ENCODE peak calls at places on chromosomes 4 and X, in five cellular contexts. One of them, this sample, is unnamed.

GRCh38 chr4:159503243-159503642 is 400.4 kb downstream of the RAPGEF2 start:
- DNase-seq in H1: no peak
- DNase-seq in K562: no peak
- DNase-seq in GM12892: no peak
- DNase-seq in HepG2: no peak
- DNase-seq in this sample: no peak

GRCh38 chr4:86664959-86665358 is 70.8 kb downstream of the PTPN13 start:
- DNase-seq in H1: no peak
- DNase-seq in K562: no peak
- DNase-seq in GM12892: no peak
- DNase-seq in HepG2: no peak
- DNase-seq in this sample: no peak

GRCh38 chr4:76894537-76894936 is 3.4 kb downstream of the SOWAHB start:
- DNase-seq in H1: no peak
- DNase-seq in K562: no peak
- DNase-seq in GM12892: no peak
- DNase-seq in HepG2: no peak
- DNase-seq in this sample: no peak

GRCh38 chr4:89055157-89056080 is 1.6 kb downstream of the FAM13A start:
- DNase-seq in H1: no peak
- DNase-seq in K562: no peak
- DNase-seq in GM12892: no peak
- DNase-seq in HepG2: no peak
- DNase-seq in this sample: no peak

GRCh38 chrX:150508461-150509367 is 59.7 kb upstream of the MTM1 start:
- DNase-seq in H1: no peak
- DNase-seq in K562: no peak
- DNase-seq in GM12892: no peak
- DNase-seq in HepG2: no peak
- DNase-seq in this sample: no peak

GRCh38 chr4:123396294-123397275 is at the start of gene SPRY1:
- DNase-seq in H1: peak
- DNase-seq in K562: peak
- DNase-seq in GM12892: peak
- DNase-seq in HepG2: peak
- DNase-seq in this sample: no peak

GRCh38 chr4:88743696-88744095 is 46.1 kb upstream of the NAP1L5 start:
- DNase-seq in H1: no peak
- DNase-seq in K562: no peak
- DNase-seq in GM12892: no peak
- DNase-seq in HepG2: no peak
- DNase-seq in this sample: no peak

GRCh38 chr4:48268956-48269860 is at the start of gene TEC:
- DNase-seq in H1: peak
- DNase-seq in K562: peak
- DNase-seq in GM12892: no peak
- DNase-seq in HepG2: no peak
- DNase-seq in this sample: peak

GRCh38 chr4:104531390-104531789 is 36.7 kb upstream of the CXXC4 start:
- DNase-seq in H1: no peak
- DNase-seq in K562: no peak
- DNase-seq in GM12892: no peak
- DNase-seq in HepG2: no peak
- DNase-seq in this sample: no peak

GRCh38 chrX:68693481-68694410 is 46.3 kb downstream of the STARD8 start:
- DNase-seq in H1: peak
- DNase-seq in K562: peak
- DNase-seq in GM12892: no peak
- DNase-seq in HepG2: no peak
- DNase-seq in this sample: no peak

GRCh38 chrX:120446503-120446902 is 22.6 kb downstream of the LAMP2 start:
- DNase-seq in H1: no peak
- DNase-seq in K562: no peak
- DNase-seq in GM12892: no peak
- DNase-seq in HepG2: no peak
- DNase-seq in this sample: no peak

GRCh38 chr4:154565704-154566103 is 2.9 kb downstream of the FGB start:
- DNase-seq in H1: no peak
- DNase-seq in K562: no peak
- DNase-seq in GM12892: no peak
- DNase-seq in HepG2: no peak
- DNase-seq in this sample: no peak

GRCh38 chrX:2484721-2485459 is 15.9 kb downstream of the DHRSX start:
- DNase-seq in H1: no peak
- DNase-seq in K562: no peak
- DNase-seq in GM12892: no peak
- DNase-seq in HepG2: no peak
- DNase-seq in this sample: no peak

GRCh38 chr4:45350438-45350837 is 624.1 kb upstream of the GNPDA2 start:
- DNase-seq in H1: no peak
- DNase-seq in K562: no peak
- DNase-seq in GM12892: no peak
- DNase-seq in HepG2: no peak
- DNase-seq in this sample: no peak

GRCh38 chr4:14726441-14727405 is 275.6 kb upstream of the CPEB2 start:
- DNase-seq in H1: no peak
- DNase-seq in K562: no peak
- DNase-seq in GM12892: no peak
- DNase-seq in HepG2: no peak
- DNase-seq in this sample: no peak

GRCh38 chr4:128424524-128425195 is 137.0 kb upstream of the PGRMC2 start:
- DNase-seq in H1: no peak
- DNase-seq in K562: no peak
- DNase-seq in GM12892: no peak
- DNase-seq in HepG2: no peak
- DNase-seq in this sample: no peak

GRCh38 chr4:56653461-56654237 is 27.4 kb downstream of the HOPX start:
- DNase-seq in H1: no peak
- DNase-seq in K562: no peak
- DNase-seq in GM12892: no peak
- DNase-seq in HepG2: no peak
- DNase-seq in this sample: no peak

GRCh38 chr4:8869879-8870646 is 1.6 kb downstream of the HMX1 start:
- DNase-seq in H1: peak
- DNase-seq in K562: no peak
- DNase-seq in GM12892: no peak
- DNase-seq in HepG2: no peak
- DNase-seq in this sample: no peak

GRCh38 chr4:35963383-35963782 is 280.9 kb downstream of the ARAP2 start:
- DNase-seq in H1: no peak
- DNase-seq in K562: no peak
- DNase-seq in GM12892: no peak
- DNase-seq in HepG2: no peak
- DNase-seq in this sample: no peak

GRCh38 chr4:150722908-150723362 is 141.0 kb downstream of the MAB21L2 start:
- DNase-seq in H1: no peak
- DNase-seq in K562: no peak
- DNase-seq in GM12892: no peak
- DNase-seq in HepG2: no peak
- DNase-seq in this sample: no peak

GRCh38 chrX:140912606-140913005 is 89.8 kb upstream of the SPANXB1 start:
- DNase-seq in H1: no peak
- DNase-seq in K562: no peak
- DNase-seq in GM12892: no peak
- DNase-seq in HepG2: no peak
- DNase-seq in this sample: no peak

GRCh38 chr4:184648220-184649025 is 824 bp downstream of the CASP3 start:
- DNase-seq in H1: peak
- DNase-seq in K562: no peak
- DNase-seq in GM12892: no peak
- DNase-seq in HepG2: peak
- DNase-seq in this sample: no peak
- TF ChIP-seq POLR2A in H1: peak
- TF ChIP-seq POLR2A in K562: no peak
- TF ChIP-seq POLR2A in GM12892: peak
- TF ChIP-seq POLR2A in HepG2: no peak
- TF ChIP-seq POLR2A in this sample: no peak

DNA sequence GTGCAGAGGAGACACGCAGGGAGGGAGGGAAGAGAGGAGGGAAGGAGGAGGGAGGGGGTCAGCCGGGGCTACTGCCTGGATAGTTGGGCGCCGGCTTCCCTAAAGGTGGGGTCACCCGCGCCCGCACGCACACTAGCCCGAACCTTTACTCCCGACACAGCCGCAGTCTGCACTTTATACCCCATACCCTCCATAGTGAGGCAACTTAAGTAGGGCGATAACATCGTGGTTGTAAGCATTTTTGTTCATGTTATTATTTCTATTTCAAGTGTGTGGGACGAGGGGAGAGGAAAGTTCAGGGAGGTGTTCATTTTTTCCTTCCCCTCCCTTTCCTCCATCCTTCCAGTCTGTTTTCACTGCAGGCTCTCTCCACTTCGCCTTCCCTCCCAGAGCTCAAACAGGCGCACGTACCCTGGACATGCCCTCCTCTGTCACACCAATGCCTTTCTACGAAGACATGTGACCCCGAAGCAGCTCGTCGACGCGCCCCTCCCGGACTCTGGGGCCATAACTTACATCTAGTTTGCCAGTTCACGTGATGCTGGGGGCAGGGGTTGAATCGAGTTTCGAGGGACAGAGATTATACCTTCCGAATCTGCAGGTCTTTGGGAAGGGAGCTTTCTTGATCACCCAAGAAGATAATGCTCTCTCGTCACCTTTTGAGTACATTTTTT is at the start of gene PRKG2:
- DNase-seq in H1: peak
- DNase-seq in K562: no peak
- DNase-seq in GM12892: no peak
- DNase-seq in HepG2: no peak
- DNase-seq in this sample: no peak
- TF ChIP-seq TAF1 in H1: no peak
- TF ChIP-seq TAF1 in K562: no peak
- TF ChIP-seq TAF1 in GM12892: no peak
- TF ChIP-seq TAF1 in HepG2: no peak
- TF ChIP-seq TAF1 in this sample: no peak

GRCh38 chr4:6532102-6532501 is 42.9 kb upstream of the MAN2B2 start:
- DNase-seq in H1: no peak
- DNase-seq in K562: no peak
- DNase-seq in GM12892: no peak
- DNase-seq in HepG2: no peak
- DNase-seq in this sample: no peak
- TF ChIP-seq POLR2A in H1: no peak
- TF ChIP-seq POLR2A in K562: no peak
- TF ChIP-seq POLR2A in GM12892: no peak
- TF ChIP-seq POLR2A in HepG2: no peak
- TF ChIP-seq POLR2A in this sample: no peak

GRCh38 chrX:20116087-20116574 is 576 bp downstream of the MAP7D2 start:
- DNase-seq in H1: peak
- DNase-seq in K562: no peak
- DNase-seq in GM12892: no peak
- DNase-seq in HepG2: no peak
- DNase-seq in this sample: no peak
- TF ChIP-seq TAF1 in H1: no peak
- TF ChIP-seq TAF1 in K562: no peak
- TF ChIP-seq TAF1 in GM12892: no peak
- TF ChIP-seq TAF1 in HepG2: no peak
- TF ChIP-seq TAF1 in this sample: no peak

GRCh38 chrX:154542723-154543424 is 3.8 kb downstream of the G6PD start:
- DNase-seq in H1: no peak
- DNase-seq in K562: no peak
- DNase-seq in GM12892: no peak
- DNase-seq in HepG2: peak
- DNase-seq in this sample: no peak
- TF ChIP-seq POLR2A in H1: no peak
- TF ChIP-seq POLR2A in K562: no peak
- TF ChIP-seq POLR2A in GM12892: no peak
- TF ChIP-seq POLR2A in HepG2: no peak
- TF ChIP-seq POLR2A in this sample: no peak

GRCh38 chr4:3130826-3131225 is 56.3 kb downstream of the HTT start:
- DNase-seq in H1: no peak
- DNase-seq in K562: no peak
- DNase-seq in GM12892: no peak
- DNase-seq in HepG2: no peak
- DNase-seq in this sample: no peak

GRCh38 chr4:3124070-3124767 is 49.7 kb downstream of the HTT start:
- DNase-seq in H1: no peak
- DNase-seq in K562: no peak
- DNase-seq in GM12892: no peak
- DNase-seq in HepG2: no peak
- DNase-seq in this sample: no peak

GRCh38 chr4:3128058-3128457 is 53.6 kb downstream of the HTT start:
- DNase-seq in H1: no peak
- DNase-seq in K562: no peak
- DNase-seq in GM12892: no peak
- DNase-seq in HepG2: no peak
- DNase-seq in this sample: no peak

GRCh38 chr4:3127129-3127528 is 52.6 kb downstream of the HTT start:
- DNase-seq in H1: no peak
- DNase-seq in K562: no peak
- DNase-seq in GM12892: no peak
- DNase-seq in HepG2: no peak
- DNase-seq in this sample: no peak

GRCh38 chr4:3128976-3129375 is 54.5 kb downstream of the HTT start:
- DNase-seq in H1: no peak
- DNase-seq in K562: no peak
- DNase-seq in GM12892: no peak
- DNase-seq in HepG2: no peak
- DNase-seq in this sample: no peak
- TF ChIP-seq TAF1 in H1: no peak
- TF ChIP-seq TAF1 in K562: no peak
- TF ChIP-seq TAF1 in GM12892: no peak
- TF ChIP-seq TAF1 in HepG2: no peak
- TF ChIP-seq TAF1 in this sample: no peak

GRCh38 chr4:153465583-153465921 is 608 bp upstream of the TMEM131L start:
- DNase-seq in H1: peak
- DNase-seq in K562: peak
- DNase-seq in GM12892: no peak
- DNase-seq in HepG2: peak
- DNase-seq in this sample: peak

GRCh38 chr4:153466637-153467153 is 535 bp downstream of the TMEM131L start:
- DNase-seq in H1: no peak
- DNase-seq in K562: no peak
- DNase-seq in GM12892: no peak
- DNase-seq in HepG2: no peak
- DNase-seq in this sample: no peak

GRCh38 chr4:153467154-153467896 is 1.2 kb downstream of the TMEM131L start:
- DNase-seq in H1: peak
- DNase-seq in K562: peak
- DNase-seq in GM12892: peak
- DNase-seq in HepG2: peak
- DNase-seq in this sample: peak

GRCh38 chr4:153465145-153465544 is 1.0 kb upstream of the TMEM131L start:
- DNase-seq in H1: no peak
- DNase-seq in K562: no peak
- DNase-seq in GM12892: no peak
- DNase-seq in HepG2: no peak
- DNase-seq in this sample: no peak

GRCh38 chr4:153465922-153466636 is at the start of gene TMEM131L:
- DNase-seq in H1: peak
- DNase-seq in K562: peak
- DNase-seq in GM12892: peak
- DNase-seq in HepG2: peak
- DNase-seq in this sample: peak
- TF ChIP-seq POLR2A in H1: peak
- TF ChIP-seq POLR2A in K562: peak
- TF ChIP-seq POLR2A in GM12892: peak
- TF ChIP-seq POLR2A in HepG2: peak
- TF ChIP-seq POLR2A in this sample: peak

GRCh38 chr4:114562176-114562904 is 36.3 kb upstream of the UGT8 start:
- DNase-seq in H1: peak
- DNase-seq in K562: no peak
- DNase-seq in GM12892: no peak
- DNase-seq in HepG2: no peak
- DNase-seq in this sample: no peak
- TF ChIP-seq TAF1 in H1: no peak
- TF ChIP-seq TAF1 in K562: no peak
- TF ChIP-seq TAF1 in GM12892: no peak
- TF ChIP-seq TAF1 in HepG2: no peak
- TF ChIP-seq TAF1 in this sample: no peak

GRCh38 chr4:162921178-162921785 is 245.4 kb downstream of the NAF1 start:
- DNase-seq in H1: no peak
- DNase-seq in K562: no peak
- DNase-seq in GM12892: no peak
- DNase-seq in HepG2: no peak
- DNase-seq in this sample: no peak
- TF ChIP-seq POLR2A in H1: no peak
- TF ChIP-seq POLR2A in K562: no peak
- TF ChIP-seq POLR2A in GM12892: no peak
- TF ChIP-seq POLR2A in HepG2: no peak
- TF ChIP-seq POLR2A in this sample: no peak